ENCODE peak calls at places on chromosomes 2 and 18, in six cellular contexts. Y, K, L, I, G and Q are unnamed samples.

GRCh38 chr2:229141626-229142025 is 129.5 kb downstream of the PID1 start:
- DNase-seq in Y (no peak), K (peak), L (peak), I (no peak), G (peak), Q (no peak)

GRCh38 chr2:228657807-228658402 is 476.4 kb upstream of the SPHKAP start:
- DNase-seq in Y (no peak), K (peak), L (peak), I (peak), G (peak), Q (peak)

GRCh38 chr2:231065966-231066365 is 9.3 kb downstream of the PSMD1 start:
- DNase-seq in Y (no peak), K (no peak), L (no peak), I (no peak), G (no peak), Q (no peak)

GRCh38 chr2:166067204-166067603 is 60.6 kb downstream of the SCN1A start:
- DNase-seq in Y (no peak), K (no peak), L (no peak), I (no peak), G (no peak), Q (no peak)

GRCh38 chr2:138713069-138713496 is 67.1 kb downstream of the NXPH2 start:
- DNase-seq in Y (no peak), K (no peak), L (no peak), I (no peak), G (no peak), Q (no peak)

GRCh38 chr18:36372902-36373301 is 75.4 kb downstream of the FHOD3 start:
- DNase-seq in Y (no peak), K (peak), L (peak), I (no peak), G (peak), Q (no peak)

GRCh38 chr2:28683100-28683706 is 68.4 kb upstream of the PPP1CB start:
- DNase-seq in Y (no peak), K (peak), L (peak), I (no peak), G (peak), Q (no peak)

GRCh38 chr2:101406867-101407266 is 19.6 kb upstream of the CREG2 start:
- DNase-seq in Y (no peak), K (peak), L (peak), I (no peak), G (peak), Q (no peak)

GRCh38 chr2:170812716-170813585 is 3.7 kb upstream of the GAD1 start:
- DNase-seq in Y (peak), K (peak), L (peak), I (peak), G (peak), Q (peak)

GRCh38 chr18:23970161-23971153 is 44.1 kb upstream of the TTC39C start:
- DNase-seq in Y (no peak), K (no peak), L (no peak), I (no peak), G (no peak), Q (no peak)

GRCh38 chr2:203720011-203720410 is 13.6 kb downstream of the CD28 start:
- DNase-seq in Y (no peak), K (no peak), L (no peak), I (no peak), G (no peak), Q (no peak)

GRCh38 chr2:240557808-240558207 is at the start of gene ANKMY1:
- DNase-seq in Y (peak), K (peak), L (peak), I (no peak), G (peak), Q (no peak)

GRCh38 chr18:9321017-9321452 is 13.5 kb upstream of the TWSG1 start:
- DNase-seq in Y (no peak), K (peak), L (peak), I (no peak), G (peak), Q (no peak)

GRCh38 chr2:116467243-116467642 is 1347.2 kb upstream of the DDX18 start:
- DNase-seq in Y (no peak), K (no peak), L (no peak), I (no peak), G (no peak), Q (peak)

GRCh38 chr2:82084679-82085392 is 1780.3 kb upstream of the LRRTM1 start:
- DNase-seq in Y (no peak), K (no peak), L (no peak), I (no peak), G (no peak), Q (no peak)

GRCh38 chr2:182302174-182302573 is 124.7 kb downstream of the PDE1A start:
- DNase-seq in Y (no peak), K (peak), L (peak), I (no peak), G (peak), Q (no peak)

GRCh38 chr2:10750610-10751009 is 29.2 kb downstream of the ATP6V1C2 start:
- DNase-seq in Y (no peak), K (peak), L (peak), I (no peak), G (peak), Q (no peak)

GRCh38 chr2:134402385-134402784 is 148.5 kb downstream of the MGAT5 start:
- DNase-seq in Y (no peak), K (peak), L (peak), I (no peak), G (peak), Q (no peak)

GRCh38 chr2:203648273-203648672 is 58.2 kb upstream of the CD28 start:
- DNase-seq in Y (no peak), K (no peak), L (no peak), I (no peak), G (peak), Q (no peak)

GRCh38 chr2:205407984-205408383 is 274.3 kb upstream of the NRP2 start:
- DNase-seq in Y (no peak), K (peak), L (peak), I (no peak), G (peak), Q (no peak)

GRCh38 chr2:69306612-69306896 is 80.5 kb downstream of the GFPT1 start:
- DNase-seq in Y (no peak), K (no peak), L (no peak), I (no peak), G (no peak), Q (no peak)

GRCh38 chr2:194096402-194096801 is 1560.6 kb upstream of the SLC39A10 start:
- DNase-seq in Y (no peak), K (no peak), L (no peak), I (no peak), G (no peak), Q (no peak)
- H2AFZ ChIP-seq in Y (no peak), K (no peak), L (no peak), I (no peak), G (no peak), Q (no peak)

DNA sequence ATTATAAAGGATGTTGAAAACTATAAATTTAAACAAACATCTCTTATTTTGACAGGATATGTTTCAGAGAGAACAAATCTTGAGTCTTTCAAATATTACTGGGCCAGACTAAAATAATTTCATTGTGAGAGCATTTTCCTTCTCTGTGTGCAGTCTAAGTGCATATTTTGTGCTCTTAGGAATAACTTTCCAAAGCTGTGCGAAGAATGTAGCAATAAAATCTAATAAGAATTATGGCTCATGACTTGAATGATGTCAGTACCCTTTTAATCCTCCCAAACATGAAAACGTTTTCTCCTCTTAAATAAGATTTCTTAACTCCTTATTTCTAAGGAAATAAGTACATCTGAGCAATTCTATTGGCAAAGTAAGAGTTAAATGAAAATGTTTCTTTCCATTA is 76.2 kb upstream of the EFEMP1 start:
- DNase-seq in Y (no peak), K (no peak), L (no peak), I (no peak), G (no peak), Q (no peak)
- H2AFZ ChIP-seq in Y (no peak), K (no peak), L (no peak), I (no peak), G (no peak), Q (no peak)

GRCh38 chr2:159285929-159286708 is at the start of gene WDSUB1:
- DNase-seq in Y (peak), K (peak), L (peak), I (no peak), G (peak), Q (peak)

GRCh38 chr2:159283529-159283928 is 3.0 kb downstream of the WDSUB1 start:
- DNase-seq in Y (no peak), K (no peak), L (no peak), I (no peak), G (no peak), Q (no peak)

GRCh38 chr2:159287733-159288132 is 1.2 kb upstream of the WDSUB1 start:
- DNase-seq in Y (no peak), K (no peak), L (no peak), I (no peak), G (no peak), Q (no peak)

GRCh38 chr2:159286709-159287441 is 372 bp upstream of the WDSUB1 start:
- DNase-seq in Y (peak), K (peak), L (peak), I (peak), G (peak), Q (peak)

DNA sequence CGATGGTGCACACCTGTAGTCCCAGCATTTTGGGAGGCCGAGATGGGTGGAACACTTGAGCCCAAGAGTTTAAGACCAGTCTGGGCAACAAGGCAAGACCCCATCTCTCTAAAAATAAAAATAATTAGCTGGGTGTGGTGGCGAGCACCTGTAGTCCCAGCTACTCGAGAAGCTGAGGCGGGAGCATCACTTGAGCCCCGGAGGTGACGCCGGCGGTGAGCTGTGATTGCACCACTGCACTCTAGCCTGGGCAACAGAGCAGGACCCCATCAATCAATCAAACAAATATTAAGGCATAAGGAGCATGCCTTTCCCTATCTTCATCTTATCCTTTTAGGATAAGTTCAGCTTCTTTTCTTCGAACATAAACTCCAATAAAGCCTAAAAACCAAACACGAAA is 1.1 kb downstream of the WDSUB1 start:
- DNase-seq in Y (no peak), K (no peak), L (no peak), I (no peak), G (no peak), Q (no peak)
- H2AFZ ChIP-seq in Y (peak), K (peak), L (no peak), I (no peak), G (no peak), Q (peak)

GRCh38 chr2:227188292-227188691 is 23.9 kb downstream of the COL4A3 start:
- DNase-seq in Y (no peak), K (peak), L (peak), I (no peak), G (peak), Q (no peak)
- H2AFZ ChIP-seq in Y (peak), K (no peak), L (no peak), I (no peak), G (no peak), Q (no peak)

GRCh38 chr18:27276479-27276878 is 91.4 kb upstream of the CHST9 start:
- DNase-seq in Y (no peak), K (no peak), L (no peak), I (no peak), G (no peak), Q (no peak)
- H2AFZ ChIP-seq in Y (no peak), K (no peak), L (no peak), I (no peak), G (no peak), Q (no peak)

GRCh38 chr18:1528447-1528846 is 623.8 kb downstream of the ADCYAP1 start:
- DNase-seq in Y (no peak), K (no peak), L (no peak), I (no peak), G (no peak), Q (no peak)
- H2AFZ ChIP-seq in Y (no peak), K (no peak), L (no peak), I (no peak), G (no peak), Q (no peak)

GRCh38 chr18:55762424-55762823 is 174.4 kb upstream of the TCF4 start:
- DNase-seq in Y (no peak), K (no peak), L (no peak), I (no peak), G (no peak), Q (no peak)
- H2AFZ ChIP-seq in Y (peak), K (no peak), L (no peak), I (no peak), G (no peak), Q (no peak)

GRCh38 chr2:2926009-2926857 is 451.4 kb downstream of the EIPR1 start:
- DNase-seq in Y (no peak), K (no peak), L (no peak), I (no peak), G (no peak), Q (no peak)
- H2AFZ ChIP-seq in Y (no peak), K (no peak), L (no peak), I (no peak), G (no peak), Q (no peak)